ENCODE peak calls at places on chromosomes 5 and 9, in five cellular contexts. F is choroid plexus epithelial cell, I is A549, V is coronary artery, J is colonic mucosa. S is an unnamed sample.

GRCh38 chr5:122885891-122886290 is 40.5 kb downstream of the SNX24 start:
- DNase-seq in F (no peak), I (no peak), V (no peak), J (no peak), S (no peak)

GRCh38 chr5:115033861-115034260 is 135.8 kb downstream of the TRIM36 start:
- DNase-seq in F (no peak), I (peak), V (no peak), J (no peak), S (peak)

GRCh38 chr5:23776684-23777083 is 269.3 kb downstream of the PRDM9 start:
- DNase-seq in F (no peak), I (no peak), V (no peak), J (no peak), S (peak)

GRCh38 chr5:55037046-55037771 is 13.2 kb downstream of the GZMK start:
- DNase-seq in F (peak), I (peak), V (no peak), J (no peak), S (no peak)

GRCh38 chr5:174733091-174733690 is 8.8 kb downstream of the MSX2 start:
- DNase-seq in F (no peak), I (no peak), V (no peak), J (no peak), S (no peak)

GRCh38 chr5:121974261-121974660 is 12.5 kb downstream of the SRFBP1 start:
- DNase-seq in F (peak), I (no peak), V (no peak), J (no peak), S (no peak)

GRCh38 chr9:108040783-108041182 is 551.2 kb upstream of the KLF4 start:
- DNase-seq in F (peak), I (peak), V (no peak), J (no peak), S (no peak)

GRCh38 chr5:3345195-3345594 is 250.4 kb upstream of the IRX1 start:
- DNase-seq in F (no peak), I (no peak), V (peak), J (no peak), S (no peak)

GRCh38 chr9:130579738-130580463 is 524 bp downstream of the FUBP3 start:
- DNase-seq in F (peak), I (no peak), V (no peak), J (no peak), S (no peak)

GRCh38 chr5:125461641-125462072 is 715.2 kb upstream of the ZNF608 start:
- DNase-seq in F (peak), I (no peak), V (no peak), J (no peak), S (no peak)

GRCh38 chr9:91744114-91744513 is 205.9 kb downstream of the ROR2 start:
- DNase-seq in F (no peak), I (no peak), V (no peak), J (no peak), S (no peak)

GRCh38 chr9:75941066-75941465 is 50.6 kb downstream of the PCSK5 start:
- DNase-seq in F (peak), I (no peak), V (no peak), J (peak), S (no peak)

GRCh38 chr9:36163840-36164175 is 5.4 kb upstream of the CCIN start:
- DNase-seq in F (peak), I (peak), V (no peak), J (no peak), S (no peak)

DNA sequence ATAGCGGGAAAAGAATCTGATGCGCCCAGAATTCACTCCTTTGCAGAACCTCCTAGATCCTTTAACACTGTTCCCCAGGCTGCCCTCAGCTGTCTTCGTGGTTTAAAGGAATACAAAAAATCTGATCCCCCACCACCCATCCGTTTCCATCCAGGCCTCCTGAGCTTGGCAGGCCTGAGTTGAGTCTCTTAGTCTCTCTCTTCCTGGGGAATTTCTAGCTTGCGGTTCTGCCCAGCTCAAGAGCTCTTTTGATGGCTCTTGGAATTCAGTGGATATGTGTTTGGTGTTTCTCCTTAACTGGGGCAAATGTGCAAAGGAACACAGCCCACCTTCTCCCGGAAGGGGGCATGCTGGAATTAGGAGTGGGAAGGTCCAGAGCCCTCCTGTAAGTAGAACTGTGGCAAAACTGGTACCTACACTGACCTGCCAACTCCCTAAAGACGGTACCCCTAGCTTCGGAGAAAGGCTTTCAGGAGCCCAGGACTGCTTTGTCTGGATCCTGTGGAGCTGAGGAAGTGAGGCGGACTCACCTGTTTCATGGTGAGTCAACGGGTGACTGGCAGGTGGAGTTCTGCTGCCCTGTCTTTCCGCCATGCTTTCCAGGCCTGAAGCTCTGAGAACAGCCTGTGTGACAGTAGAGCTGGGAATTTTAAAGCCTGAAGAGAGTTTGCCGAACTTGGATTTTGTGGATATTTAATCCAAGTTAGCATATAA is 1.8 kb downstream of the DMRT3 start:
- DNase-seq in F (no peak), I (no peak), V (no peak), J (no peak), S (no peak)
- H3K4me3 ChIP-seq in F (no peak), I (no peak), V (no peak), J (no peak), S (no peak)

GRCh38 chr5:140358738-140359310 is 1.2 kb upstream of the SLC4A9 start:
- DNase-seq in F (peak), I (peak), V (no peak), J (no peak), S (no peak)
- TF ChIP-seq CTCF in F (peak), I (peak), V (no peak), J (peak), S (peak)

GRCh38 chr5:68239485-68239884 is 23.9 kb downstream of the PIK3R1 start:
- DNase-seq in F (peak), I (no peak), V (peak), J (peak), S (no peak)
- H3K4me3 ChIP-seq in F (no peak), I (no peak), V (peak), J (no peak), S (no peak)

GRCh38 chr9:111037744-111038335 is 430 bp downstream of the LPAR1 start:
- DNase-seq in F (peak), I (peak), V (no peak), J (peak), S (no peak)
- TF ChIP-seq CTCF in F (no peak), I (peak), V (no peak), J (no peak), S (no peak)

DNA sequence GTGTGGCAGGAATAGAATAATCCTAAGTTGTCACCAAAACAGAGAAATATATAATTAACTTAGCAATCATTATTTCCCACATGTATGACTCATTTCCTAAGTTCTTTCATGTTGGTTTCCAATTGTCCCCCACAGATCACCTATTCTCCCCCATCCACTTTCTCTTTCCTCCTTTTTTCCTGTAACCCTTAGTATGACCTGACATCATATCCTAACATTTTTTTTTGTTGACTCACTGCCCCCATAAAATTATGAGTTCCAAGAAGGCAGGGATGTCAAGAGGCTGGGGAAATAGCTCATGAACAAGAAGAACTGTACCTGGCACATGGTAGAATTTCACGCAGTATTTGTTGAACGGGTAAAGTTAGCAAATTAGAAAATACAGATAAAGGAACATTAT is 186.7 kb downstream of the DCP2 start:
- DNase-seq in F (peak), I (no peak), V (no peak), J (no peak), S (no peak)
- H3K4me3 ChIP-seq in F (no peak), I (no peak), V (no peak), J (no peak), S (no peak)

GRCh38 chr5:135172718-135173117 is 138.7 kb upstream of the PITX1 start:
- DNase-seq in F (no peak), I (no peak), V (no peak), J (no peak), S (no peak)

GRCh38 chr5:135176991-135177390 is 143.0 kb upstream of the PITX1 start:
- DNase-seq in F (no peak), I (no peak), V (no peak), J (no peak), S (no peak)

GRCh38 chr5:135173662-135174290 is 139.7 kb upstream of the PITX1 start:
- DNase-seq in F (no peak), I (no peak), V (no peak), J (no peak), S (no peak)

GRCh38 chr5:135177591-135177990 is 143.6 kb upstream of the PITX1 start:
- DNase-seq in F (no peak), I (no peak), V (no peak), J (no peak), S (no peak)

GRCh38 chr5:135174315-135175096 is 140.5 kb upstream of the PITX1 start:
- DNase-seq in F (no peak), I (peak), V (no peak), J (no peak), S (no peak)
- TF ChIP-seq CTCF in F (peak), I (no peak), V (no peak), J (no peak), S (peak)

S was measured in LNCaP clone FGC.